ENCODE peak calls at places on chromosomes 7 and 10, in six cellular contexts. U, Q, P, B, J and I are unnamed samples.

GRCh38 chr7:121083138-121083789 is 94.8 kb downstream of the CPED1 start:
- DNase-seq in Q (peak), J (no peak), P (no peak), B (peak), U (no peak), I (no peak)

GRCh38 chr10:49502358-49502757 is 36.6 kb downstream of the ERCC6 start:
- DNase-seq in U (no peak), Q (no peak), B (peak), P (no peak), J (no peak), I (no peak)

GRCh38 chr10:103693070-103693811 is 162.1 kb downstream of the SH3PXD2A start:
- DNase-seq in B (no peak), J (peak), U (peak), Q (no peak), P (peak), I (peak)

GRCh38 chr10:51001587-51001986 is 72.7 kb upstream of the PRKG1 start:
- DNase-seq in J (no peak), P (no peak), U (no peak), B (no peak), Q (peak), I (no peak)

GRCh38 chr7:138204285-138204988 is 128.2 kb downstream of the AKR1D1 start:
- DNase-seq in P (no peak), B (no peak), U (no peak), J (no peak), Q (no peak), I (no peak)

GRCh38 chr10:30827531-30828120 is 198.1 kb upstream of the LYZL2 start:
- DNase-seq in U (no peak), Q (no peak), B (peak), J (no peak), P (no peak), I (no peak)

GRCh38 chr7:107147464-107148214 is 21.2 kb upstream of the HBP1 start:
- DNase-seq in P (no peak), Q (peak), B (peak), J (peak), U (no peak), I (peak)

GRCh38 chr10:29305031-29305335 is 16.1 kb downstream of the LYZL1 start:
- DNase-seq in U (no peak), Q (no peak), J (no peak), P (no peak), B (no peak), I (no peak)

GRCh38 chr7:84455788-84456187 is 261.2 kb upstream of the SEMA3A start:
- DNase-seq in P (no peak), B (peak), U (no peak), J (no peak), Q (no peak), I (no peak)

GRCh38 chr7:111074772-111075152 is 16.2 kb upstream of the LRRN3 start:
- DNase-seq in B (no peak), U (no peak), J (no peak), P (no peak), Q (no peak), I (no peak)

GRCh38 chr7:43569424-43569823 is 13.5 kb upstream of the STK17A start:
- DNase-seq in B (peak), Q (no peak), P (no peak), U (no peak), J (no peak), I (no peak)

GRCh38 chr7:91357379-91357778 is 93.1 kb downstream of the FZD1 start:
- DNase-seq in U (no peak), P (no peak), J (no peak), Q (no peak), B (no peak), I (no peak)

GRCh38 chr10:38010150-38010903 is at the start of gene ZNF33A:
- DNase-seq in P (peak), U (peak), B (peak), J (peak), Q (peak), I (peak)
- TF ChIP-seq CTCF in P (peak), U (no peak), B (no peak), J (no peak), Q (no peak), I (no peak)

DNA sequence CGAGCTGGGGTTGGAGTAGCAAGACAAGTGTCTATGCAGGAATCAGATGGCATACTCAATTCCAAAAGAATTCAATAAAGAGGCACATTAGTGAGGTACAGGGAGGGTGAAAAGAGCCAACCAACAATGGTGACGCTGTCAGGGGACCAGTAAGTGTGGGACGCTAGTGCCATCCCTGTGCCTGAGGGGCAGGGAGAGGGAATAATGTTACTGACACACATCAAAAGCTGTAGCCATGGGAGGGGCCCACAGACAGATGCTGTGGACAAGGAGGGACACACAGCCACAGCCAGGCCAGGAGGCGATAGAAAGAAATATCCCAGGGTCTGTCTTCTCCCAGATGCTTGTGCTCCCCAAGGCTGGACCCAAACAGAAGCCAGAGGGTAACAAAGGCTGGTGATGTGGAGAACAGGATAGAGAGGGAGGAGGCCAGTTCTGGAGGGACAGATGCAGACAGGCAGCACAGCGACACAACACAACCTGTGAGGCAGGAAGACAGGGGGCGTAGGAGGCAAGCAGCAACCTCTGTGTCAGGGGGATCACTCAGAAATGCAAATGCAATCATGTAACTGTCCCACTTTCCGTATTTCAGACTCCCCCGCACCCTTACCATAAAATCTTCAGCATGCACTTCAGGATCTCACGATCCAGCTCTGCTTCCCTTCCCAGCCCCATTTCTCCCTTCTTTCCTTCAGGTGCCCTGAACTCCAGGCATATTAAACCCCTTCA is 240.5 kb upstream of the FZD8 start:
- DNase-seq in Q (no peak), P (no peak), B (no peak), J (peak), U (no peak), I (no peak)
- TF ChIP-seq CTCF in Q (no peak), P (no peak), B (peak), J (no peak), U (no peak), I (no peak)

DNA sequence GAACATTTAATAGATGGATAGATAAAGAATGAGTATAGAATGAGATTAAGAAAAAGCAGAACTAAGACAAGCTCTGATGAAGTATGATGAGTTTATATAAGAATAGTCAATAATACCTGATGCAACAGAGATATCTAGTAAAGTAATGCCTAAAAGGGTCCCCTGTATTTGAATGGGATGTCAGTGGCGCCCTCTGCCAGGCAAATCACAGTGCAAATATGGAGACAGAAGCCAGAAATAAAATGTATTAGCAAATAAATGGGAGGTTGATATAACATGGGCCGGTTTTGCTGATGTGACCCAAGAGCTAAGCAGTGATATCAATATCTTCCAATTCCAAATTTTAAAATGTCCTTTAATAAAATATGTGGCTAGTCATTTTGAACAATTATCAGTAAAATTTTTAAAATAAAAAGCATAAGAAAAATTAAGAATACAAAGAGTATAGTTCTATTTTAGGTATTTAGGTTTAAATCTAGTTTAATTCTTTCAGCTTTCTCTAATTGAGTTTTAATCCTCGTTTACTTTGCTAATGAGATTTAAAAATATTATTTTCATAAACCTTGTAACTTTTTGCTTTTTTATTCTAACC is 62.6 kb downstream of the ADK start:
- DNase-seq in J (peak), B (peak), U (peak), Q (peak), P (peak), I (peak)
- TF ChIP-seq CTCF in J (no peak), B (peak), U (no peak), Q (peak), P (peak), I (peak)

GRCh38 chr7:99278180-99278579 is 5.5 kb downstream of the MYH16 start:
- DNase-seq in P (no peak), B (no peak), U (no peak), Q (no peak), J (no peak), I (no peak)
- TF ChIP-seq CTCF in P (no peak), B (no peak), U (no peak), Q (no peak), J (no peak), I (no peak)

GRCh38 chr7:17640730-17641377 is 299.4 kb downstream of the SNX13 start:
- DNase-seq in B (peak), Q (peak), P (no peak), U (no peak), J (peak), I (peak)
- TF ChIP-seq CTCF in B (peak), Q (peak), P (peak), U (no peak), J (peak), I (peak)

DNA sequence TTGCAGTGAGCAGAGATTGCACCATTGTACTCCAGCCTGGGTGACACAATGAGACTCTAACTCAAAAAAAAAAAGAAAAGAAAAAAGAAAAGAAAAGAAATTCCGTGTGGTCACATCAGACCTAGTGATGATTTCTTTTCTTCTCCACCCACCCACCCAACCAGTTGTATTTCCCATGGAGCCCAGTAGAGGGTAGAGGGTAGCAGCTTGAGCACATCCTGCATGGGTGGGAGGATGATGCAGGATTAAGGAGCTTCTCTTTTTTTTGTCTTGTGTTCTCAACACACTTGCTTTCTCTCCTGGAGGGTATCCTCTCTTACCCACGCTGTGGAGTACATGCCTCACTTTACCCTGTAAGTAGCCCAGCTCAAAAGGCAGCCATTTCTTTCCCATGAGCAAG is 118.6 kb upstream of the CARD11 start:
- DNase-seq in B (peak), P (no peak), U (no peak), Q (no peak), J (no peak), I (no peak)
- TF ChIP-seq CTCF in B (no peak), P (no peak), U (no peak), Q (no peak), J (peak), I (no peak)

GRCh38 chr10:589961-590680 is 99.3 kb downstream of the DIP2C start:
- DNase-seq in B (no peak), Q (no peak), J (no peak), P (no peak), U (no peak), I (no peak)

GRCh38 chr10:586716-587115 is 102.8 kb downstream of the DIP2C start:
- DNase-seq in J (no peak), B (no peak), P (no peak), Q (no peak), U (no peak), I (no peak)

GRCh38 chr10:586151-586550 is 103.3 kb downstream of the DIP2C start:
- DNase-seq in B (no peak), Q (no peak), U (no peak), J (no peak), P (no peak), I (no peak)

GRCh38 chr10:590721-591120 is 98.7 kb downstream of the DIP2C start:
- DNase-seq in P (no peak), B (no peak), J (no peak), Q (no peak), U (no peak), I (no peak)

GRCh38 chr10:588246-589165 is 101.0 kb downstream of the DIP2C start:
- DNase-seq in B (peak), U (no peak), J (no peak), P (no peak), Q (no peak), I (no peak)
- TF ChIP-seq CTCF in B (peak), U (no peak), J (no peak), P (no peak), Q (no peak), I (no peak)

GRCh38 chr7:154794147-154794780 is 208.7 kb downstream of the PAXIP1 start:
- DNase-seq in U (no peak), B (no peak), J (no peak), Q (no peak), P (peak), I (peak)
- TF ChIP-seq CTCF in U (no peak), B (no peak), J (no peak), Q (no peak), P (peak), I (peak)

GRCh38 chr7:109003742-109004141 is 434.1 kb downstream of the DNAJB9 start:
- DNase-seq in B (no peak), J (no peak), P (no peak), U (no peak), Q (no peak), I (no peak)
- TF ChIP-seq CTCF in B (no peak), J (no peak), P (no peak), U (no peak), Q (no peak), I (no peak)

GRCh38 chr10:127952918-127953317 is 46.0 kb downstream of the PTPRE start:
- DNase-seq in J (no peak), P (no peak), Q (no peak), U (no peak), B (no peak), I (no peak)
- TF ChIP-seq CTCF in J (no peak), P (no peak), Q (no peak), U (no peak), B (no peak), I (no peak)